ENCODE peak calls at places on chromosome X, in eight cellular contexts. X is Panc1, A is heart left ventricle, H is Calu3, T is astrocyte of the spinal cord, M is cardiac muscle cell, O is glomerular endothelial cell, P is GM06990. B is an unnamed sample.

GRCh38 chrX:23786268-23786815 is 3.4 kb downstream of the SAT1 start:
- DNase-seq in X (no peak), A (no peak), H (no peak), T (peak), M (peak), O (no peak), P (no peak), B (no peak)

GRCh38 chrX:24703185-24703494 is 9.4 kb downstream of the POLA1 start:
- DNase-seq in X (no peak), A (no peak), H (no peak), T (no peak), M (no peak), O (no peak), P (no peak), B (no peak)

GRCh38 chrX:129833153-129834004 is 10.3 kb downstream of the ZDHHC9 start:
- DNase-seq in X (no peak), A (no peak), H (no peak), T (peak), M (peak), O (no peak), P (no peak), B (no peak)

GRCh38 chrX:135973025-135973547 is 702 bp downstream of the MMGT1 start:
- DNase-seq in X (no peak), A (no peak), H (peak), T (peak), M (peak), O (no peak), P (no peak), B (no peak)

GRCh38 chrX:7170903-7171302 is 22.9 kb upstream of the PUDP start:
- DNase-seq in X (no peak), A (no peak), H (peak), T (no peak), M (peak), O (peak), P (no peak), B (no peak)

GRCh38 chrX:119606508-119607389 is 525 bp upstream of the NKRF start:
- DNase-seq in X (peak), A (no peak), H (no peak), T (peak), M (peak), O (no peak), P (no peak), B (no peak)

GRCh38 chrX:88135735-88136134 is 611.3 kb upstream of the CPXCR1 start:
- DNase-seq in X (no peak), A (no peak), H (no peak), T (no peak), M (peak), O (no peak), P (no peak), B (no peak)

GRCh38 chrX:24341795-24342194 is 18.6 kb upstream of the SUPT20HL1 start:
- DNase-seq in X (no peak), A (no peak), H (no peak), T (peak), M (peak), O (no peak), P (no peak), B (no peak)

GRCh38 chrX:141405486-141405877 is 163.2 kb upstream of the SPANXC start:
- DNase-seq in X (no peak), A (no peak), H (no peak), T (peak), M (peak), O (peak), P (no peak), B (no peak)

GRCh38 chrX:129961180-129962083 is 21.0 kb upstream of the BCORL1 start:
- DNase-seq in X (no peak), A (peak), H (peak), T (no peak), M (no peak), O (no peak), P (peak), B (peak)

GRCh38 chrX:108582151-108582550 is 142.5 kb downstream of the COL4A5 start:
- DNase-seq in X (no peak), A (no peak), H (no peak), T (no peak), M (no peak), O (no peak), P (no peak), B (no peak)